ENCODE peak calls at places on chromosome 13, in five cellular contexts. A is GM23338, F is omental fat pad, M is cardiac fibroblast, N is GM13977. G is an unnamed sample.

GRCh38 chr13:40470665-40471064 is 195.8 kb downstream of the FOXO1 start:
- DNase-seq in M (no peak), F (no peak), N (no peak), A (no peak), G (no peak)

GRCh38 chr13:27534976-27535370 is 84.6 kb upstream of the MTIF3 start:
- DNase-seq in M (no peak), F (no peak), N (no peak), A (no peak), G (no peak)

GRCh38 chr13:39040206-39040605 is 1.9 kb downstream of the NHLRC3 start:
- DNase-seq in N (no peak), M (no peak), F (no peak), A (no peak), G (peak)

GRCh38 chr13:98214707-98215106 is 37.6 kb upstream of the RNF113B start:
- DNase-seq in M (no peak), A (no peak), F (no peak), N (no peak), G (no peak)

GRCh38 chr13:97028441-97029299 is 34.4 kb upstream of the OXGR1 start:
- DNase-seq in M (peak), A (peak), N (peak), F (peak), G (peak)

GRCh38 chr13:73767191-73767741 is 366.9 kb downstream of the KLF12 start:
- DNase-seq in N (no peak), F (no peak), A (peak), M (no peak), G (no peak)

GRCh38 chr13:75508002-75508548 is 26.1 kb upstream of the TBC1D4 start:
- DNase-seq in M (no peak), A (no peak), F (no peak), N (no peak), G (no peak)

GRCh38 chr13:63088226-63088625 is 1672.6 kb upstream of the PCDH20 start:
- DNase-seq in F (no peak), M (peak), N (no peak), A (no peak), G (no peak)

GRCh38 chr13:25420161-25420560 is 48.4 kb downstream of the ATP8A2 start:
- DNase-seq in F (no peak), A (peak), M (no peak), N (no peak), G (no peak)

GRCh38 chr13:77831870-77832269 is 86.8 kb downstream of the EDNRB start:
- DNase-seq in M (no peak), N (no peak), A (no peak), F (no peak), G (no peak)

GRCh38 chr13:51112771-51113170 is 1.7 kb upstream of the C13orf42 start:
- DNase-seq in N (no peak), M (no peak), F (no peak), A (no peak), G (no peak)

GRCh38 chr13:94617389-94618000 is 15.8 kb downstream of the GPR180 start:
- DNase-seq in F (no peak), A (peak), M (peak), N (no peak), G (no peak)

GRCh38 chr13:74132768-74133656 is 1.2 kb downstream of the KLF12 start:
- DNase-seq in N (peak), A (peak), M (peak), F (no peak), G (peak)

GRCh38 chr13:109955598-109955997 is 169.2 kb upstream of the IRS2 start:
- DNase-seq in N (no peak), F (no peak), A (no peak), M (peak), G (peak)

GRCh38 chr13:48068952-48069351 is 26.0 kb downstream of the MED4 start:
- DNase-seq in M (no peak), N (no peak), A (peak), F (no peak), G (no peak)

GRCh38 chr13:90416519-90416918 is 931.0 kb upstream of the MIR17HG start:
- DNase-seq in M (peak), F (no peak), A (no peak), N (no peak), G (peak)

GRCh38 chr13:104869501-104869900 is 1666.0 kb downstream of the EFNB2 start:
- DNase-seq in A (no peak), F (no peak), M (peak), N (no peak), G (no peak)

GRCh38 chr13:108269601-108270328 is at the start of gene TNFSF13B:
- DNase-seq in F (no peak), N (peak), A (peak), M (peak), G (peak)

GRCh38 chr13:23928985-23929384 is 31.7 kb upstream of the C1QTNF9B start:
- DNase-seq in F (no peak), A (no peak), M (peak), N (no peak), G (peak)

GRCh38 chr13:94858856-94859811 is 146.8 kb upstream of the SOX21 start:
- DNase-seq in M (no peak), F (no peak), A (peak), N (no peak), G (peak)

GRCh38 chr13:44667950-44668349 is 91.8 kb upstream of the TSC22D1 start:
- DNase-seq in A (no peak), M (peak), F (no peak), N (peak), G (peak)

GRCh38 chr13:26050568-26051230 is 1.1 kb downstream of the SHISA2 start:
- DNase-seq in F (no peak), M (peak), N (peak), A (peak), G (no peak)

GRCh38 chr13:85508683-85509329 is 290.4 kb downstream of the SLITRK6 start:
- DNase-seq in N (no peak), F (no peak), M (no peak), A (peak), G (no peak)

GRCh38 chr13:101452519-101453485 is at the start of gene ITGBL1:
- DNase-seq in F (no peak), N (peak), M (peak), A (no peak), G (peak)

GRCh38 chr13:24087611-24088235 is 72.8 kb upstream of the SPATA13 start:
- DNase-seq in F (no peak), M (no peak), N (no peak), A (no peak), G (no peak)

GRCh38 chr13:89227356-89227755 is 1556.2 kb downstream of the SLITRK5 start:
- DNase-seq in M (no peak), A (no peak), N (no peak), F (no peak), G (no peak)

GRCh38 chr13:49217962-49218492 is 2.1 kb upstream of the MLNR start:
- DNase-seq in F (no peak), M (no peak), N (no peak), A (peak), G (no peak)

GRCh38 chr13:80334582-80335260 is 6.2 kb downstream of the SPRY2 start:
- DNase-seq in A (no peak), N (no peak), F (no peak), M (peak), G (peak)
- TF ChIP-seq CTCF in A (no peak), N (no peak), F (no peak), M (peak), G (no peak)

DNA sequence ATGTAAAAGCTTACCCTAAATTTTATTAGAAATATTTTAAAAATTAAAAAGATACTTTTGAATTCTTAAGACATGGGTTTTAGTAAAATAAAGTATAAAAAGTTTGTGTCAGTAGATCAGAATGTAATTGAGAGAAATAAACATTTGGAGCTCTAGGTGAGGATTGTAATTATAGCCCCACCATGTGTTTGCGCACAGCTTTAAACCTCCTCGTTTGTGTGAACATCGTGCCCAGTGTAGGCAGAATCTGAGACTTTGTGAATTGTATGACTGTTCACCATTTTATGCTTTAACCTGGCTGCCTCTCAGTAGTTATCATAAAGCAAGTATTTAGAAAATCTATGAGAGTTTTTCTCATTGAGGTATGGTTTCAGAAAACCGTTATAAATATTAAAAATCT is 29.1 kb downstream of the CUL4A start:
- DNase-seq in M (no peak), F (no peak), N (no peak), A (peak), G (no peak)
- TF ChIP-seq CTCF in M (no peak), F (no peak), N (no peak), A (peak), G (peak)

GRCh38 chr13:60787083-60787482 is 390.1 kb downstream of the TDRD3 start:
- DNase-seq in M (peak), F (no peak), N (no peak), A (peak), G (no peak)
- TF ChIP-seq CTCF in M (no peak), F (no peak), N (no peak), A (no peak), G (no peak)

DNA sequence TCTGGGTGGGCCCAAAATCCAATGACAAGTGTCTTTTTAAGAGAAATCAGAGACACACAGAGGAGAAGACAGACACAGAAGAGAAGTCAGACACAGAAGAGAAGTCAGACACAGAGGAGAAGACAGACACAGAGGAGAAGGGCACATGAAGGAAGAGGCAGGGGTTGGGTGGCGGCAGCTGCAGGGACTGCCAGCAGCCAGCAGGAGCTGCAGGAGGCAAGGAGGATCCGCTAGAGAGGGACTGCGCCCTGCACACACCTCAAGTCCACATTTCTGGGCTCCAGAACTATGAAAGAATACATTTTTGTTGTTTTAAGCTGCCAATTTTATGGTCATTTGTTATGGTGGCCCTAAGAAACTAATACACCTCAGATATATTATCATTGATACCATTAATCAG is 140.6 kb downstream of the ZIC5 start:
- DNase-seq in M (no peak), A (peak), N (no peak), F (no peak), G (no peak)
- TF ChIP-seq CTCF in M (no peak), A (peak), N (no peak), F (no peak), G (no peak)

GRCh38 chr13:52845334-52845761 is 3.1 kb downstream of the PCDH8 start:
- DNase-seq in N (peak), M (no peak), A (peak), F (no peak), G (no peak)

GRCh38 chr13:52845766-52846566 is 2.5 kb downstream of the PCDH8 start:
- DNase-seq in N (peak), A (peak), F (no peak), M (no peak), G (no peak)

GRCh38 chr13:52847682-52848432 is 583 bp downstream of the PCDH8 start:
- DNase-seq in M (no peak), A (peak), F (no peak), N (peak), G (no peak)

GRCh38 chr13:52847322-52847681 is 1.1 kb downstream of the PCDH8 start:
- DNase-seq in M (no peak), N (no peak), A (no peak), F (no peak), G (no peak)

GRCh38 chr13:52846567-52847321 is 1.7 kb downstream of the PCDH8 start:
- DNase-seq in M (no peak), F (no peak), N (peak), A (peak), G (peak)
- TF ChIP-seq CTCF in M (peak), F (no peak), N (no peak), A (peak), G (no peak)

GRCh38 chr13:42498521-42498920 is 75.4 kb upstream of the TNFSF11 start:
- DNase-seq in N (no peak), F (no peak), M (no peak), A (no peak), G (no peak)
- TF ChIP-seq CTCF in N (peak), F (no peak), M (peak), A (peak), G (no peak)

GRCh38 chr13:88000239-88000638 is 329.1 kb downstream of the SLITRK5 start:
- DNase-seq in N (no peak), A (no peak), M (no peak), F (no peak), G (no peak)

GRCh38 chr13:88000787-88001186 is 329.6 kb downstream of the SLITRK5 start:
- DNase-seq in F (no peak), N (no peak), A (no peak), M (no peak), G (no peak)

GRCh38 chr13:87999141-87999765 is 328.1 kb downstream of the SLITRK5 start:
- DNase-seq in F (no peak), A (no peak), N (no peak), M (no peak), G (no peak)

GRCh38 chr13:87998081-87998480 is 326.9 kb downstream of the SLITRK5 start:
- DNase-seq in F (no peak), M (no peak), A (no peak), N (no peak), G (no peak)

DNA sequence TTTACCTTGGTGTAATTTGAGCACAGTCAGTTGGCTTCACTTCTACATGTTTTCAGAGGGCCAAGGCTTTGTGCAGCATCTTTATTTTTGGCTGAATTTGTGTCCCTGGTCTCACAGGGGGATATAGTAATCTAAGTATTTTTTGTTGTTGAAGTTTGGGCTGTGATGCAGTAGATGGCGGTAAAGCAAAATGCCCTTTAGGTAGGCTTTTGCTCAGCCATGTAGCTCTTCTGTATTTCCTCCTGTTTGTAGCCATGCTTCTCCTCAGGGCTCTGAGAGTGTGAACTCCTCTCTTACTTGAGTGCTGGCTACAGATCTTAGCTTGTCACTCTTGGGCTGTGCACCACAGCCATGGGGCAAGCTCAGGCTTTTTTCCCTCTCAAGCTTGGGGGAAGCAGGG is 328.6 kb downstream of the SLITRK5 start:
- DNase-seq in N (no peak), A (peak), F (no peak), M (no peak), G (no peak)
- TF ChIP-seq CTCF in N (no peak), A (peak), F (no peak), M (no peak), G (no peak)

DNA sequence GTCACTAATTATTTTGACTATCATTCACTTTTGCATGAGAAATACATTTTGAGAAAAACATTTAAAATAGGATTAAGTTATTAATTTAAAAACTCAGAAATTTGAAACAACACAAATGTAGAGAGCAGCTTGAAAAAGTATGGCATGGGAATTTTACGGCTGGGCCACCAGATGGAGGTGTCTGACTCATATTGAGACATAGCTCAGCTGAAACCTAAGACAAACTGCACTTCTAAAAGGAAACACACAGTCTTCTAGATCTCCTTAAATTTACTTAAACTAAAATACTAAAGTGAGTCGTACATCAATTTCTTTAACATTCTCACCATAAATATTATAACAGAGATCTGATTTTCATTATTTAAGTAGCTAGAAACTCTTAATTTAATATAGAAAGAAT is 41.9 kb upstream of the POSTN start:
- DNase-seq in F (no peak), A (peak), N (no peak), M (peak), G (peak)
- TF ChIP-seq CTCF in F (no peak), A (peak), N (no peak), M (peak), G (peak)